ENCODE peak calls at places on chromosome 1, in five cellular contexts. W is activated CD4-positive, alpha-beta T cell treated with anti-CD3 and anti-CD28 coated beads, Interleukin-2, amount 50 U/mL, for 1 hour; H is fibroblast of gingiva; A is GDM1; B is tibial nerve. T is an unnamed sample.

GRCh38 chr1:183238071-183238470 is 52.0 kb downstream of the LAMC2 start:
- DNase-seq in W (no peak), H (no peak), A (no peak), B (no peak), T (no peak)

GRCh38 chr1:160224606-160225005 is 19.4 kb downstream of the PEA15 start:
- DNase-seq in W (no peak), H (no peak), A (no peak), B (no peak), T (no peak)

GRCh38 chr1:192860478-192861185 is 51.8 kb downstream of the RGS2 start:
- DNase-seq in W (no peak), H (no peak), A (no peak), B (no peak), T (no peak)

GRCh38 chr1:215119719-215120118 is 37.2 kb downstream of the KCNK2 start:
- DNase-seq in W (no peak), H (peak; percentile 72), A (no peak), B (peak; percentile 25), T (no peak)

GRCh38 chr1:150661156-150661555 is 31.7 kb upstream of the ENSA start:
- DNase-seq in W (no peak), H (no peak), A (no peak), B (no peak), T (no peak)

GRCh38 chr1:242873661-242874060 is 349.2 kb upstream of the PLD5 start:
- DNase-seq in W (no peak), H (no peak), A (no peak), B (no peak), T (no peak)

GRCh38 chr1:202836616-202837403 is 26.1 kb downstream of the PCAT6 start:
- DNase-seq in W (no peak), H (no peak), A (no peak), B (no peak), T (peak; percentile 50)

GRCh38 chr1:25744140-25744581 is 55.8 kb upstream of the SELENON start:
- DNase-seq in W (no peak), H (peak; percentile 89), A (no peak), B (peak; percentile 72), T (peak; percentile 7)

GRCh38 chr1:171257207-171258052 is 9.1 kb downstream of the FMO1 start:
- DNase-seq in W (no peak), H (peak; percentile 74), A (no peak), B (peak; percentile 61), T (no peak)

GRCh38 chr1:1237874-1238701 is 6.1 kb downstream of the B3GALT6 start:
- DNase-seq in W (no peak), H (no peak), A (no peak), B (no peak), T (no peak)

GRCh38 chr1:60463786-60464185 is 390.2 kb upstream of the C1orf87 start:
- DNase-seq in W (no peak), H (no peak), A (no peak), B (no peak), T (no peak)

GRCh38 chr1:27630859-27631491 is 4.0 kb downstream of the FGR start:
- DNase-seq in W (no peak), H (no peak), A (no peak), B (peak; percentile 43), T (no peak)

GRCh38 chr1:89089962-89090361 is 25.0 kb upstream of the GBP1 start:
- DNase-seq in W (no peak), H (no peak), A (no peak), B (no peak), T (no peak)

GRCh38 chr1:110007045-110007444 is 22.5 kb downstream of the AHCYL1 start:
- DNase-seq in W (no peak), H (no peak), A (no peak), B (no peak), T (no peak)

GRCh38 chr1:203661572-203661971 is 34.9 kb downstream of the ATP2B4 start:
- DNase-seq in W (no peak), H (no peak), A (no peak), B (no peak), T (no peak)

GRCh38 chr1:206508956-206509355 is 1.6 kb downstream of the RASSF5 start:
- DNase-seq in W (no peak), H (peak; percentile 40), A (no peak), B (no peak), T (no peak)